ENCODE peak calls at places on chromosomes 7 and 10, in six cellular contexts. U is Caco-2; B is right cardiac atrium; F is mucosa of descending colon; Y is thyroid gland; N is effector memory CD4-positive, alpha-beta T cell. V is an unnamed sample.

GRCh38 chr10:24289235-24289634 is 80.3 kb downstream of the KIAA1217 start:
- DNase-seq in U (no peak), B (no peak), F (no peak), Y (no peak), N (no peak), V (no peak)

GRCh38 chr10:93384006-93384405 is 98.1 kb downstream of the MYOF start:
- DNase-seq in U (peak; percentile 48), B (no peak), F (no peak), Y (no peak), N (no peak), V (no peak)

GRCh38 chr7:112546723-112547513 is 66.1 kb downstream of the LSMEM1 start:
- DNase-seq in U (no peak), B (no peak), F (no peak), Y (no peak), N (no peak), V (peak; percentile 17)

GRCh38 chr7:16811555-16811954 is 6.8 kb upstream of the AGR2 start:
- DNase-seq in U (no peak), B (no peak), F (no peak), Y (no peak), N (no peak), V (no peak)

GRCh38 chr7:95730493-95731280 is 41.7 kb upstream of the DYNC1I1 start:
- DNase-seq in U (no peak), B (no peak), F (no peak), Y (peak; percentile 36), N (no peak), V (no peak)

GRCh38 chr10:93346060-93346459 is 136.1 kb downstream of the MYOF start:
- DNase-seq in U (no peak), B (no peak), F (no peak), Y (no peak), N (no peak), V (no peak)

GRCh38 chr7:74097937-74098614 is 14.5 kb downstream of the LIMK1 start:
- DNase-seq in U (no peak), B (no peak), F (no peak), Y (peak; percentile 24), N (no peak), V (peak; percentile 57)

GRCh38 chr10:17428616-17429097 is 25.7 kb downstream of the ST8SIA6 start:
- DNase-seq in U (no peak), B (peak; percentile 23), F (peak; percentile 35), Y (no peak), N (peak; percentile 61), V (no peak)

GRCh38 chr7:148031019-148031418 is 559.5 kb upstream of the C7orf33 start:
- DNase-seq in U (no peak), B (no peak), F (no peak), Y (no peak), N (no peak), V (no peak)

GRCh38 chr10:5738427-5738826 is 53.8 kb downstream of the TASOR2 start:
- DNase-seq in U (no peak), B (no peak), F (no peak), Y (no peak), N (no peak), V (no peak)

GRCh38 chr7:157522189-157522588 is 185.4 kb downstream of the DNAJB6 start:
- DNase-seq in U (peak; percentile 13), B (no peak), F (no peak), Y (no peak), N (no peak), V (peak; percentile 11)

GRCh38 chr10:62671104-62671503 is 133.4 kb upstream of the ADO start:
- DNase-seq in U (no peak), B (no peak), F (no peak), Y (no peak), N (no peak), V (no peak)

GRCh38 chr7:115561341-115562110 is 469.0 kb downstream of the TFEC start:
- DNase-seq in U (no peak), B (peak; percentile 12), F (no peak), Y (no peak), N (no peak), V (peak; percentile 29)

GRCh38 chr7:13981070-13981469 is 8.4 kb downstream of the ETV1 start:
- DNase-seq in U (no peak), B (peak; percentile 37), F (peak; percentile 34), Y (peak; percentile 52), N (no peak), V (no peak)

GRCh38 chr7:131336956-131337355 is 9.3 kb downstream of the MKLN1 start:
- DNase-seq in U (no peak), B (no peak), F (no peak), Y (no peak), N (no peak), V (no peak)

GRCh38 chr7:107559864-107560263 is 3.9 kb downstream of the COG5 start:
- DNase-seq in U (no peak), B (no peak), F (no peak), Y (no peak), N (no peak), V (no peak)

GRCh38 chr10:127315888-127316287 is 119.5 kb upstream of the INSYN2A start:
- DNase-seq in U (no peak), B (no peak), F (no peak), Y (no peak), N (no peak), V (no peak)

GRCh38 chr7:91066627-91067026 is 197.6 kb upstream of the FZD1 start:
- DNase-seq in U (no peak), B (no peak), F (no peak), Y (no peak), N (no peak), V (no peak)

GRCh38 chr7:18693401-18693800 is 197.9 kb downstream of the HDAC9 start:
- DNase-seq in U (no peak), B (peak; percentile 21), F (no peak), Y (peak; percentile 11), N (no peak), V (peak; percentile 39)

GRCh38 chr7:46559194-46559576 is 638.1 kb upstream of the IGFBP3 start:
- DNase-seq in U (no peak), B (no peak), F (no peak), Y (no peak), N (no peak), V (no peak)

GRCh38 chr10:117503170-117503885 is 39.2 kb upstream of the EMX2 start:
- DNase-seq in U (no peak), B (no peak), F (no peak), Y (no peak), N (no peak), V (peak; percentile 23)

GRCh38 chr7:17696422-17696821 is 243.9 kb downstream of the SNX13 start:
- DNase-seq in U (peak; percentile 48), B (peak; percentile 86), F (no peak), Y (no peak), N (no peak), V (no peak)

GRCh38 chr10:118725784-118726507 is 28.8 kb downstream of the CACUL1 start:
- DNase-seq in U (no peak), B (no peak), F (no peak), Y (no peak), N (no peak), V (peak; percentile 24)

GRCh38 chr10:78336402-78336791 is 302.7 kb downstream of the RPS24 start:
- DNase-seq in U (no peak), B (no peak), F (no peak), Y (no peak), N (no peak), V (no peak)

GRCh38 chr10:35643976-35644799 is 2.1 kb upstream of the FZD8 start:
- DNase-seq in U (no peak), B (no peak), F (peak; percentile 28), Y (peak; percentile 60), N (no peak), V (no peak)

GRCh38 chr7:144508702-144509101 is 105.2 kb upstream of the NOBOX start:
- DNase-seq in U (no peak), B (no peak), F (no peak), Y (no peak), N (no peak), V (no peak)

DNA sequence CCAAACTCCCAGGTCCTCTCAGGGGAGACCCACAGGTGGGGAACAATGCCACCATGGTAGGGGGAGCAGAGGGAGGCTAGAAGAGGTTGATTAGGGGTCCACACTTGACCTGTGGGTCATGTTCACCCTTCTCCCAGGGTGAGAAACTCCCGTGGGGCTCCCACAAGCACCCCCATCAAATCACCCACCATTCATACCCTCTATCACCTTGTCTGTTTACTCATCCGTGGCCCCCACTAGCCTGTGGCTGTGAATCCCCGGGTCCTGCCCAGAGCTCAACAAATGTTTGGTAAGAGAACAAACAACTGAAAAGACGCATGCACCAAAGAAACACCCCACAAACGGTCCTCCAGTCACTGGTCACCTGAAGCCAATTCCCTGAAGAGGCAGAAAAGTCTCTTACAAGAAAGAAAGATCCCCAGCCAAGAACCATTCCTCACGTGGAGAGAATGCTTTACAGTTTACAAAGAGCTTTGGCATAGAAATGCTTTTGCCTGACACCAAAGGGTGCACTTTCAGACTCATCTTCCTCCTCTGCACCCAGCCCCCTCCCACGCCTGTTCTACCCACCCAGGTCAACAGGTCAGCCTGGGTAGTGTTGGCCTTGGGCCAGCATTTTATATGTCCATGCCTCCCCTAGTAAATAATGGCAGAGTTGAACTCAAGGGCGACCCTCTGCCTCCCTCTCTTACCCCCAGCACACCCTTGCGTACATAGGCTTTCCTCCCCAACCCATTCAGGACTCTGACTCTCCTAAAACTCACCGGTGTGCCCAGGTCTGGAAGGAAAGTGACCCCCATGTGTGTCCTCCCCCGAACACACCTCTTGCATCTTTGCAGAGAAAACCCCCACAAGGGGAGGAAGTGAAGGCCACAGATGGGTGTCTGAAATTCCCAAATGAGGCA is 1.8 kb downstream of the ZCCHC24 start:
- DNase-seq in U (no peak), B (no peak), F (no peak), Y (peak; percentile 61), N (no peak), V (no peak)
- H3K4me3 ChIP-seq in U (no peak overlapping the region), B (peak overlapping the region; percentile 95), F (no peak overlapping the region), Y (no peak overlapping the region), N (peak overlapping the region; percentile 62), V (peak overlapping the region; percentile 96)

GRCh38 chr7:134710511-134710853 is 63.8 kb downstream of the BPGM start:
- DNase-seq in U (no peak), B (no peak), F (no peak), Y (no peak), N (no peak), V (no peak)
- H3K4me3 ChIP-seq in U (no peak overlapping the region), B (no peak overlapping the region), F (no peak overlapping the region), Y (no peak overlapping the region), N (peak overlapping the region; percentile 10), V (no peak overlapping the region)

DNA sequence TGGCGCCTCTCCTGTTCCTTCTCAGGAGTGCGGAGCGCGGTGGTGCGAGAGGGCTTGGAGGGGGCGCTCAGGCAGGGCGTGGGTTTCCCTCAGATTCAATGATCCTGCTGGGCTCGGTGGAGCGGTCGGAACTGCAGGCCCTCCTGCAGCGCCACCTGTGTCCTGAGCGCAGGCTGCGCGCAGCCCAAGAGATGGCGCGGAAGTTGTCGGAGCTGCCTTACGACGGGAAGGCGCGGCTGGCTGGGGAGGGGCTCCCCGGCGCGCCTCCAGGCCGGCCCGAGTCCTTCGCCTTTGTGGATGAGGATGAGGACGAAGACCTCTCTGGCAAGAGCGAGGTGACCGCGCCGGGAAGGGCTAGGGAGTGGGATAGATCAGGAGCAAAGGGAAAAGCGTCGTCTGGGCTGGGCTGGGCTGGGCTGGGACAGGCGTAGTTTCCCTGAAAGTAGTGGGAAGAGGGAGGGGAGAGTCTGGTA is 17.0 kb downstream of the FAM131B start:
- DNase-seq in U (peak; percentile 85), B (no peak), F (peak; percentile 83), Y (peak; percentile 62), N (peak; percentile 45), V (peak; percentile 64)
- H3K4me3 ChIP-seq in U (peak overlapping the region; percentile 36), B (peak overlapping the region; percentile 6), F (no peak overlapping the region), Y (no peak overlapping the region), N (peak overlapping the region; percentile 39), V (no peak overlapping the region)

DNA sequence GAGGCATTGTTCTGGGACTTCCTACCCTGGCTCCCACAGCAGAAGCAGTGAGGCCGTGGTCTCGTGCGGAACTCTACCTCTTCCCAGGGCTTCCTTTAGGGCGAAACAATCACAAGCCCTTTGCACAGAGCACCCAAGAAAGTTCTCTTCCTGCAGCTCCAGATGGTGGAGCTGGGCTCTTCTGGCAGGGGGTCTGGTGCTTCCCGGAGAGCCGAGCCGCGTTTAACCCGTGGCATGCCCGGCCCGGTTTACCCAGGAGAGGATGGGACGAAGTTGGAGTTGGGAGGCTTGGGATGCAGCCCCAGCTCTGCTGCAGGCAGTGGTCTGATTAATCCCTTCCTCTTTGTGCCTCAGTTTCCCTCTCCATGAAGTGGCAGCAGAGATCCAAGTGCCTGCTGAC is 9.0 kb upstream of the ATP6V0E2 start:
- DNase-seq in U (no peak), B (no peak), F (no peak), Y (no peak), N (no peak), V (no peak)
- H3K4me3 ChIP-seq in U (no peak overlapping the region), B (no peak overlapping the region), F (no peak overlapping the region), Y (no peak overlapping the region), N (no peak overlapping the region), V (no peak overlapping the region)

V was measured in testis.